ENCODE peak calls at places on chromosomes 2 and 18, in five cellular contexts. M is OCI-LY7, B is AG10803, K is ascending aorta, C is kidney. L is an unnamed sample.

GRCh38 chr2:59249441-59250330 is 1008.6 kb upstream of the FANCL start:
- DNase-seq in M (no peak), B (no peak), K (no peak), C (no peak), L (no peak)

GRCh38 chr2:214215107-214215506 is 195.7 kb upstream of the VWC2L start:
- DNase-seq in M (no peak), B (no peak), K (no peak), C (no peak), L (no peak)

GRCh38 chr2:8676191-8676914 is 5.5 kb upstream of the ID2 start:
- DNase-seq in M (no peak), B (peak), K (peak), C (peak), L (no peak)

GRCh38 chr2:176704282-176704773 is 435.1 kb downstream of the MTX2 start:
- DNase-seq in M (no peak), B (peak), K (no peak), C (no peak), L (no peak)

GRCh38 chr18:6610436-6610835 is 119.1 kb upstream of the ARHGAP28 start:
- DNase-seq in M (no peak), B (peak), K (no peak), C (no peak), L (no peak)

GRCh38 chr2:130841741-130842365 is 5.1 kb downstream of the ARHGEF4 start:
- DNase-seq in M (no peak), B (no peak), K (no peak), C (peak), L (no peak)

GRCh38 chr2:241217320-241218031 is 29.0 kb downstream of the ANO7 start:
- DNase-seq in M (peak), B (peak), K (no peak), C (peak), L (peak)

GRCh38 chr2:30641765-30642341 is 165.4 kb downstream of the CAPN13 start:
- DNase-seq in M (no peak), B (no peak), K (no peak), C (no peak), L (no peak)

GRCh38 chr2:23478087-23478932 is 93.3 kb downstream of the KLHL29 start:
- DNase-seq in M (no peak), B (no peak), K (no peak), C (peak), L (no peak)

GRCh38 chr2:8636691-8637636 is 44.9 kb upstream of the ID2 start:
- DNase-seq in M (no peak), B (peak), K (no peak), C (peak), L (no peak)

GRCh38 chr2:232418056-232418455 is 11.4 kb downstream of the ALPG start:
- DNase-seq in M (no peak), B (no peak), K (no peak), C (no peak), L (no peak)

GRCh38 chr18:37578886-37579513 is 13.4 kb upstream of the CELF4 start:
- DNase-seq in M (peak), B (peak), K (no peak), C (no peak), L (no peak)

GRCh38 chr2:209525834-209526281 is 102.0 kb downstream of the MAP2 start:
- DNase-seq in M (no peak), B (peak), K (no peak), C (no peak), L (no peak)

GRCh38 chr2:196278491-196278911 is 107.1 kb upstream of the STK17B start:
- DNase-seq in M (no peak), B (peak), K (no peak), C (no peak), L (no peak)

GRCh38 chr2:1140389-1141003 is 189.8 kb downstream of the SNTG2 start:
- DNase-seq in M (peak), B (no peak), K (no peak), C (no peak), L (no peak)

GRCh38 chr2:153548536-153548935 is 70.0 kb upstream of the RPRM start:
- DNase-seq in M (no peak), B (no peak), K (no peak), C (no peak), L (no peak)

GRCh38 chr2:37585295-37585908 is 86.0 kb downstream of the CDC42EP3 start:
- DNase-seq in M (no peak), B (no peak), K (no peak), C (peak), L (no peak)

GRCh38 chr2:16025876-16026640 is 85.7 kb downstream of the MYCN start:
- DNase-seq in M (no peak), B (no peak), K (no peak), C (no peak), L (no peak)

GRCh38 chr2:85089464-85090072 is 43.6 kb upstream of the TCF7L1 start:
- DNase-seq in M (no peak), B (no peak), K (no peak), C (no peak), L (no peak)

GRCh38 chr2:207162319-207162718 is 3.4 kb downstream of the KLF7 start:
- DNase-seq in M (no peak), B (peak), K (no peak), C (no peak), L (no peak)

GRCh38 chr18:56650944-56651770 is at the start of gene WDR7:
- DNase-seq in M (peak), B (peak), K (peak), C (peak), L (peak)

GRCh38 chr2:231662028-231662810 is 46.1 kb upstream of the PTMA start:
- DNase-seq in M (peak), B (peak), K (peak), C (peak), L (peak)

GRCh38 chr2:184524551-184525382 is 73.6 kb upstream of the ZNF804A start:
- DNase-seq in M (no peak), B (no peak), K (no peak), C (peak), L (no peak)

GRCh38 chr2:128321784-128322650 is 3.3 kb upstream of the HS6ST1 start:
- DNase-seq in M (peak), B (peak), K (peak), C (peak), L (peak)

GRCh38 chr2:231931481-231931915 is 5.3 kb upstream of the NPPC start:
- DNase-seq in M (no peak), B (peak), K (no peak), C (no peak), L (no peak)

GRCh38 chr2:113846439-113846838 is 43.5 kb upstream of the ACTR3 start:
- DNase-seq in M (no peak), B (no peak), K (no peak), C (no peak), L (no peak)

GRCh38 chr2:78992451-78992806 is 33.1 kb upstream of the REG3G start:
- DNase-seq in M (no peak), B (no peak), K (no peak), C (no peak), L (no peak)

GRCh38 chr2:233535276-233535675 is 31.3 kb downstream of the USP40 start:
- DNase-seq in M (no peak), B (peak), K (no peak), C (no peak), L (no peak)

DNA sequence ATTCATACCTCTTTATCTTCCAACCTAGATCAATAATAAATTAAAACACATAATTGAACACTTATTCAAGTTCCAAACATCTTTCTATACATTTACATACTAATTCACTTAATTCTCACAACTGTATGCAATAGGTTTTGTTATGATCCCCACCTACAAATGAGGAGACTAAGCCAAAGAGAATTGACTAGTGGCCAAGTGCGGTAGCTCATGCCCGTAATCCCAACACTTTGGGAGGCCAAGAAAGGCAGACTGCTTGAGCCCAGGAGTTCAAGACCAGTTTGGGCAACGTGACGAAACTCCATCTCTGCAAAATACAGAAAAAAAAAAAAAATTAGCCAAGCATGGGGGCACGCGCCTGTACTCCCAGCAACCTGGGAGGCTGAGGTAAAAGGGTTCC is 36.8 kb downstream of the KCNG3 start:
- DNase-seq in M (no peak), B (no peak), K (no peak), C (no peak), L (no peak)
- TF ChIP-seq CTCF in M (peak), B (no peak), K (no peak), C (no peak), L (no peak)

GRCh38 chr2:112646102-112646719 is 472 bp downstream of the SLC20A1 start:
- DNase-seq in M (peak), B (no peak), K (no peak), C (no peak), L (no peak)
- TF ChIP-seq CTCF in M (no peak), B (no peak), K (no peak), C (no peak), L (no peak)

GRCh38 chr2:225487901-225488416 is 88.4 kb downstream of the NYAP2 start:
- DNase-seq in M (no peak), B (no peak), K (no peak), C (no peak), L (no peak)
- TF ChIP-seq CTCF in M (no peak), B (no peak), K (no peak), C (no peak), L (no peak)

GRCh38 chr2:173394575-173394974 is 39.9 kb downstream of the CDCA7 start:
- DNase-seq in M (no peak), B (no peak), K (no peak), C (no peak), L (no peak)
- TF ChIP-seq CTCF in M (no peak), B (no peak), K (no peak), C (no peak), L (no peak)

GRCh38 chr2:144071461-144071860 is 448.5 kb downstream of the ZEB2 start:
- DNase-seq in M (no peak), B (peak), K (no peak), C (no peak), L (no peak)
- TF ChIP-seq CTCF in M (no peak), B (peak), K (no peak), C (no peak), L (no peak)

L was measured in omental fat pad.